ENCODE peak calls at places on chromosomes 5 and 9, in five cellular contexts. One of them, this sample, is unnamed.

GRCh38 chr5:38556599-38557308 is at the start of gene LIFR:
- DNase-seq in stimulated activated CD4-positive, alpha-beta T cell treated with anti-CD3 and anti-CD28 coated beads, Interleukin-1b, Interleukin-23, amount 100 ng/mL, for 24 hours: peak
- DNase-seq in NCI-H345: peak
- DNase-seq in putamen: peak
- DNase-seq in CD8-positive, alpha-beta memory T cell: no peak
- DNase-seq in this sample: peak

GRCh38 chr9:112174965-112175795 is at the start of gene SUSD1:
- DNase-seq in stimulated activated CD4-positive, alpha-beta T cell treated with anti-CD3 and anti-CD28 coated beads, Interleukin-1b, Interleukin-23, amount 100 ng/mL, for 24 hours: no peak
- DNase-seq in NCI-H345: no peak
- DNase-seq in putamen: no peak
- DNase-seq in CD8-positive, alpha-beta memory T cell: peak
- DNase-seq in this sample: peak

GRCh38 chr9:86713970-86714369 is 233.3 kb downstream of the GAS1 start:
- DNase-seq in stimulated activated CD4-positive, alpha-beta T cell treated with anti-CD3 and anti-CD28 coated beads, Interleukin-1b, Interleukin-23, amount 100 ng/mL, for 24 hours: no peak
- DNase-seq in NCI-H345: no peak
- DNase-seq in putamen: no peak
- DNase-seq in CD8-positive, alpha-beta memory T cell: no peak
- DNase-seq in this sample: no peak

GRCh38 chr9:113380869-113381378 is 4.1 kb upstream of the HDHD3 start:
- DNase-seq in stimulated activated CD4-positive, alpha-beta T cell treated with anti-CD3 and anti-CD28 coated beads, Interleukin-1b, Interleukin-23, amount 100 ng/mL, for 24 hours: no peak
- DNase-seq in NCI-H345: peak
- DNase-seq in putamen: no peak
- DNase-seq in CD8-positive, alpha-beta memory T cell: no peak
- DNase-seq in this sample: no peak

GRCh38 chr5:132190161-132190817 is 37.4 kb downstream of the P4HA2 start:
- DNase-seq in stimulated activated CD4-positive, alpha-beta T cell treated with anti-CD3 and anti-CD28 coated beads, Interleukin-1b, Interleukin-23, amount 100 ng/mL, for 24 hours: no peak
- DNase-seq in NCI-H345: peak
- DNase-seq in putamen: peak
- DNase-seq in CD8-positive, alpha-beta memory T cell: no peak
- DNase-seq in this sample: peak

GRCh38 chr5:114449836-114450515 is 88.1 kb downstream of the KCNN2 start:
- DNase-seq in stimulated activated CD4-positive, alpha-beta T cell treated with anti-CD3 and anti-CD28 coated beads, Interleukin-1b, Interleukin-23, amount 100 ng/mL, for 24 hours: peak
- DNase-seq in NCI-H345: peak
- DNase-seq in putamen: peak
- DNase-seq in CD8-positive, alpha-beta memory T cell: peak
- DNase-seq in this sample: peak

GRCh38 chr5:32852535-32852934 is 141.4 kb downstream of the NPR3 start:
- DNase-seq in stimulated activated CD4-positive, alpha-beta T cell treated with anti-CD3 and anti-CD28 coated beads, Interleukin-1b, Interleukin-23, amount 100 ng/mL, for 24 hours: no peak
- DNase-seq in NCI-H345: no peak
- DNase-seq in putamen: no peak
- DNase-seq in CD8-positive, alpha-beta memory T cell: no peak
- DNase-seq in this sample: no peak

GRCh38 chr5:170892201-170892600 is 30.4 kb downstream of the RANBP17 start:
- DNase-seq in stimulated activated CD4-positive, alpha-beta T cell treated with anti-CD3 and anti-CD28 coated beads, Interleukin-1b, Interleukin-23, amount 100 ng/mL, for 24 hours: no peak
- DNase-seq in NCI-H345: no peak
- DNase-seq in putamen: no peak
- DNase-seq in CD8-positive, alpha-beta memory T cell: no peak
- DNase-seq in this sample: no peak

GRCh38 chr5:82276800-82277612 is 1.1 kb downstream of the RPS23 start:
- DNase-seq in stimulated activated CD4-positive, alpha-beta T cell treated with anti-CD3 and anti-CD28 coated beads, Interleukin-1b, Interleukin-23, amount 100 ng/mL, for 24 hours: no peak
- DNase-seq in NCI-H345: no peak
- DNase-seq in putamen: no peak
- DNase-seq in CD8-positive, alpha-beta memory T cell: no peak
- DNase-seq in this sample: no peak

GRCh38 chr5:118646917-118647316 is 341.4 kb downstream of the DTWD2 start:
- DNase-seq in stimulated activated CD4-positive, alpha-beta T cell treated with anti-CD3 and anti-CD28 coated beads, Interleukin-1b, Interleukin-23, amount 100 ng/mL, for 24 hours: no peak
- DNase-seq in NCI-H345: no peak
- DNase-seq in putamen: no peak
- DNase-seq in CD8-positive, alpha-beta memory T cell: no peak
- DNase-seq in this sample: no peak

GRCh38 chr9:127661342-127661741 is 45.4 kb upstream of the CFAP157 start:
- DNase-seq in stimulated activated CD4-positive, alpha-beta T cell treated with anti-CD3 and anti-CD28 coated beads, Interleukin-1b, Interleukin-23, amount 100 ng/mL, for 24 hours: no peak
- DNase-seq in NCI-H345: no peak
- DNase-seq in putamen: no peak
- DNase-seq in CD8-positive, alpha-beta memory T cell: no peak
- DNase-seq in this sample: peak

GRCh38 chr5:150554857-150555256 is 46.9 kb downstream of the NDST1 start:
- DNase-seq in stimulated activated CD4-positive, alpha-beta T cell treated with anti-CD3 and anti-CD28 coated beads, Interleukin-1b, Interleukin-23, amount 100 ng/mL, for 24 hours: no peak
- DNase-seq in NCI-H345: no peak
- DNase-seq in putamen: no peak
- DNase-seq in CD8-positive, alpha-beta memory T cell: no peak
- DNase-seq in this sample: no peak

GRCh38 chr5:10630126-10630525 is 66.3 kb downstream of the ANKRD33B start:
- DNase-seq in stimulated activated CD4-positive, alpha-beta T cell treated with anti-CD3 and anti-CD28 coated beads, Interleukin-1b, Interleukin-23, amount 100 ng/mL, for 24 hours: no peak
- DNase-seq in NCI-H345: no peak
- DNase-seq in putamen: no peak
- DNase-seq in CD8-positive, alpha-beta memory T cell: no peak
- DNase-seq in this sample: no peak

GRCh38 chr9:82284758-82285157 is 296.2 kb downstream of the SPATA31D1 start:
- DNase-seq in stimulated activated CD4-positive, alpha-beta T cell treated with anti-CD3 and anti-CD28 coated beads, Interleukin-1b, Interleukin-23, amount 100 ng/mL, for 24 hours: no peak
- DNase-seq in NCI-H345: no peak
- DNase-seq in putamen: no peak
- DNase-seq in CD8-positive, alpha-beta memory T cell: no peak
- DNase-seq in this sample: no peak

GRCh38 chr5:180259260-180259611 is 32.6 kb downstream of the MAPK9 start:
- DNase-seq in stimulated activated CD4-positive, alpha-beta T cell treated with anti-CD3 and anti-CD28 coated beads, Interleukin-1b, Interleukin-23, amount 100 ng/mL, for 24 hours: no peak
- DNase-seq in NCI-H345: no peak
- DNase-seq in putamen: no peak
- DNase-seq in CD8-positive, alpha-beta memory T cell: no peak
- DNase-seq in this sample: no peak

GRCh38 chr5:34538026-34538672 is 118.0 kb upstream of the RAI14 start:
- DNase-seq in stimulated activated CD4-positive, alpha-beta T cell treated with anti-CD3 and anti-CD28 coated beads, Interleukin-1b, Interleukin-23, amount 100 ng/mL, for 24 hours: no peak
- DNase-seq in NCI-H345: no peak
- DNase-seq in putamen: no peak
- DNase-seq in CD8-positive, alpha-beta memory T cell: no peak
- DNase-seq in this sample: no peak

GRCh38 chr9:95876595-95876994 is 1.1 kb downstream of the ERCC6L2 start:
- DNase-seq in stimulated activated CD4-positive, alpha-beta T cell treated with anti-CD3 and anti-CD28 coated beads, Interleukin-1b, Interleukin-23, amount 100 ng/mL, for 24 hours: no peak
- DNase-seq in NCI-H345: no peak
- DNase-seq in putamen: no peak
- DNase-seq in CD8-positive, alpha-beta memory T cell: no peak
- DNase-seq in this sample: no peak